ENCODE peak calls at places on chromosomes 11 and 22, in five cellular contexts. H, O, B, P and T are unnamed samples.

GRCh38 chr11:46342237-46342636 is 5.0 kb upstream of the DGKZ start:
- DNase-seq in H (no peak), O (no peak), B (no peak), P (no peak), T (peak; percentile 30)

GRCh38 chr11:120136356-120136755 is 1.6 kb downstream of the TRIM29 start:
- DNase-seq in H (no peak), O (no peak), B (no peak), P (no peak), T (no peak)

GRCh38 chr11:75797796-75798195 is 17.2 kb upstream of the UVRAG start:
- DNase-seq in H (no peak), O (peak; percentile 51), B (no peak), P (peak; percentile 67), T (peak; percentile 77)

GRCh38 chr11:116990061-116990473 is 108.2 kb downstream of the SIK3 start:
- DNase-seq in H (no peak), O (no peak), B (peak; percentile 88), P (peak; percentile 61), T (peak; percentile 84)

GRCh38 chr22:45911601-45912271 is 65.2 kb downstream of the WNT7B start:
- DNase-seq in H (no peak), O (no peak), B (peak; percentile 45), P (peak; percentile 38), T (no peak)

GRCh38 chr22:23233746-23234408 is 53.6 kb downstream of the BCR start:
- DNase-seq in H (no peak), O (peak; percentile 87), B (peak; percentile 95), P (peak; percentile 78), T (peak; percentile 64)

GRCh38 chr11:66068923-66069714 is 953 bp upstream of the PACS1 start:
- DNase-seq in H (no peak), O (peak; percentile 85), B (peak; percentile 64), P (peak; percentile 66), T (peak; percentile 67)

GRCh38 chr11:125874556-125875124 is 12.8 kb upstream of the HYLS1 start:
- DNase-seq in H (no peak), O (no peak), B (peak; percentile 74), P (peak; percentile 63), T (peak; percentile 75)

GRCh38 chr11:65132988-65133700 is 1.2 kb downstream of the SYVN1 start:
- DNase-seq in H (no peak), O (peak; percentile 61), B (no peak), P (peak; percentile 80), T (peak; percentile 37)